ENCODE peak calls at places on chromosomes 11 and 22, in seven cellular contexts. O is CD4-positive, CD25-positive, alpha-beta regulatory T cell; A is activated CD8-positive, alpha-beta T cell treated with anti-CD3 and anti-CD28 coated beads for 36 hours; W is psoas muscle; L is T-helper 17 cell; E is left cardiac atrium; Y is central memory CD8-positive, alpha-beta T cell. Z is an unnamed sample.

GRCh38 chr11:67613313-67613959 is 6.7 kb downstream of the NDUFV1 start:
- ATAC-seq in O (no peak), A (no peak), W (peak), L (no peak), E (peak), Y (no peak), Z (no peak)

GRCh38 chr22:29156507-29156906 is 49.2 kb upstream of the EMID1 start:
- ATAC-seq in O (no peak), A (no peak), W (no peak), L (no peak), E (no peak), Y (no peak), Z (peak)

GRCh38 chr11:11909727-11910126 is 68.0 kb downstream of the USP47 start:
- ATAC-seq in O (no peak), A (no peak), W (no peak), L (no peak), E (no peak), Y (no peak), Z (no peak)

GRCh38 chr11:65204143-65204542 is 22.4 kb downstream of the CAPN1 start:
- ATAC-seq in O (no peak), A (no peak), W (no peak), L (no peak), E (no peak), Y (no peak), Z (no peak)

GRCh38 chr22:39139933-39140332 is 12.5 kb downstream of the CBX7 start:
- ATAC-seq in O (no peak), A (no peak), W (no peak), L (no peak), E (no peak), Y (no peak), Z (no peak)

GRCh38 chr22:44497218-44497903 is 672 bp downstream of the RTL6 start:
- ATAC-seq in O (no peak), A (no peak), W (peak), L (no peak), E (peak), Y (no peak), Z (peak)

GRCh38 chr22:49767355-49768062 is 60.2 kb downstream of the BRD1 start:
- ATAC-seq in O (no peak), A (peak), W (peak), L (peak), E (no peak), Y (no peak), Z (peak)

GRCh38 chr11:17697175-17697949 is 22.0 kb upstream of the MYOD1 start:
- ATAC-seq in O (no peak), A (no peak), W (peak), L (no peak), E (no peak), Y (no peak), Z (no peak)

GRCh38 chr11:1072821-1073231 is 1.8 kb upstream of the MUC2 start:
- ATAC-seq in O (no peak), A (no peak), W (no peak), L (no peak), E (no peak), Y (no peak), Z (no peak)

GRCh38 chr11:100574894-100575769 is 112.0 kb upstream of the ARHGAP42 start:
- ATAC-seq in O (no peak), A (no peak), W (no peak), L (no peak), E (no peak), Y (no peak), Z (no peak)

GRCh38 chr22:17368727-17369552 is at the start of gene CECR2:
- ATAC-seq in O (peak), A (peak), W (peak), L (peak), E (peak), Y (no peak), Z (peak)

GRCh38 chr22:40485813-40486610 is 115.6 kb downstream of the SGSM3 start:
- ATAC-seq in O (no peak), A (no peak), W (peak), L (no peak), E (peak), Y (no peak), Z (no peak)

Z was measured in SK-N-SH treated with all-trans-retinoic acid at 6 μM for 48 hours.